ENCODE peak calls at places on chromosome 9, in five cellular contexts. One of them, this sample, is unnamed.

GRCh38 chr9:28059192-28059591 is 485.9 kb upstream of the C9orf72 start:
- DNase-seq in activated CD4-positive, alpha-beta T cell treated with anti-CD3 and anti-CD28 coated beads, Interleukin-2, amount 10 ng/mL, durations not matched to agents 7 days and 5 days: no peak
- DNase-seq in NCI-H1417: no peak
- DNase-seq in ecto neural progenitor cell: no peak
- DNase-seq in right atrium auricular region: no peak
- DNase-seq in this sample: no peak

GRCh38 chr9:32351845-32352244 is 32.6 kb upstream of the ACO1 start:
- DNase-seq in activated CD4-positive, alpha-beta T cell treated with anti-CD3 and anti-CD28 coated beads, Interleukin-2, amount 10 ng/mL, durations not matched to agents 7 days and 5 days: no peak
- DNase-seq in NCI-H1417: no peak
- DNase-seq in ecto neural progenitor cell: no peak
- DNase-seq in right atrium auricular region: no peak
- DNase-seq in this sample: no peak

GRCh38 chr9:120982851-120983250 is 56.3 kb upstream of the TRAF1 start:
- DNase-seq in activated CD4-positive, alpha-beta T cell treated with anti-CD3 and anti-CD28 coated beads, Interleukin-2, amount 10 ng/mL, durations not matched to agents 7 days and 5 days: no peak
- DNase-seq in NCI-H1417: no peak
- DNase-seq in ecto neural progenitor cell: no peak
- DNase-seq in right atrium auricular region: no peak
- DNase-seq in this sample: no peak

GRCh38 chr9:131813116-131813515 is 73.2 kb upstream of the RAPGEF1 start:
- DNase-seq in activated CD4-positive, alpha-beta T cell treated with anti-CD3 and anti-CD28 coated beads, Interleukin-2, amount 10 ng/mL, durations not matched to agents 7 days and 5 days: no peak
- DNase-seq in NCI-H1417: no peak
- DNase-seq in ecto neural progenitor cell: no peak
- DNase-seq in right atrium auricular region: no peak
- DNase-seq in this sample: no peak

GRCh38 chr9:130237763-130238524 is 27.6 kb upstream of the HMCN2 start:
- DNase-seq in activated CD4-positive, alpha-beta T cell treated with anti-CD3 and anti-CD28 coated beads, Interleukin-2, amount 10 ng/mL, durations not matched to agents 7 days and 5 days: no peak
- DNase-seq in NCI-H1417: no peak
- DNase-seq in ecto neural progenitor cell: no peak
- DNase-seq in right atrium auricular region: no peak
- DNase-seq in this sample: no peak

GRCh38 chr9:125732562-125732961 is 14.6 kb upstream of the PBX3 start:
- DNase-seq in activated CD4-positive, alpha-beta T cell treated with anti-CD3 and anti-CD28 coated beads, Interleukin-2, amount 10 ng/mL, durations not matched to agents 7 days and 5 days: no peak
- DNase-seq in NCI-H1417: peak; percentile 10
- DNase-seq in ecto neural progenitor cell: peak; percentile 64
- DNase-seq in right atrium auricular region: no peak
- DNase-seq in this sample: no peak

GRCh38 chr9:37034320-37034937 is 361 bp upstream of the PAX5 start:
- DNase-seq in activated CD4-positive, alpha-beta T cell treated with anti-CD3 and anti-CD28 coated beads, Interleukin-2, amount 10 ng/mL, durations not matched to agents 7 days and 5 days: no peak
- DNase-seq in NCI-H1417: no peak
- DNase-seq in ecto neural progenitor cell: peak; percentile 79
- DNase-seq in right atrium auricular region: no peak
- DNase-seq in this sample: no peak

GRCh38 chr9:87516222-87516930 is 18.7 kb downstream of the DAPK1 start:
- DNase-seq in activated CD4-positive, alpha-beta T cell treated with anti-CD3 and anti-CD28 coated beads, Interleukin-2, amount 10 ng/mL, durations not matched to agents 7 days and 5 days: no peak
- DNase-seq in NCI-H1417: no peak
- DNase-seq in ecto neural progenitor cell: peak; percentile 23
- DNase-seq in right atrium auricular region: peak; percentile 80
- DNase-seq in this sample: no peak

GRCh38 chr9:84851935-84852585 is 182.5 kb downstream of the NTRK2 start:
- DNase-seq in activated CD4-positive, alpha-beta T cell treated with anti-CD3 and anti-CD28 coated beads, Interleukin-2, amount 10 ng/mL, durations not matched to agents 7 days and 5 days: no peak
- DNase-seq in NCI-H1417: peak; percentile 80
- DNase-seq in ecto neural progenitor cell: peak; percentile 59
- DNase-seq in right atrium auricular region: peak; percentile 65
- DNase-seq in this sample: no peak

GRCh38 chr9:124941689-124942561 is 1.0 kb upstream of the GOLGA1 start:
- DNase-seq in activated CD4-positive, alpha-beta T cell treated with anti-CD3 and anti-CD28 coated beads, Interleukin-2, amount 10 ng/mL, durations not matched to agents 7 days and 5 days: peak; percentile 81
- DNase-seq in NCI-H1417: no peak
- DNase-seq in ecto neural progenitor cell: peak; percentile 61
- DNase-seq in right atrium auricular region: peak; percentile 69
- DNase-seq in this sample: peak; percentile 82

GRCh38 chr9:133133680-133134418 is 12.8 kb upstream of the RALGDS start:
- DNase-seq in activated CD4-positive, alpha-beta T cell treated with anti-CD3 and anti-CD28 coated beads, Interleukin-2, amount 10 ng/mL, durations not matched to agents 7 days and 5 days: peak; percentile 96
- DNase-seq in NCI-H1417: peak; percentile 96
- DNase-seq in ecto neural progenitor cell: no peak
- DNase-seq in right atrium auricular region: peak; percentile 97
- DNase-seq in this sample: peak; percentile 92